ENCODE peak calls at places on chromosomes 16 and 17, in six cellular contexts. H, T, Z, K, G and L are unnamed samples.

GRCh38 chr16:5450435-5451104 is 353.0 kb upstream of the EEF2KMT start:
- DNase-seq in H (no peak), T (no peak), Z (no peak), K (no peak), G (no peak), L (no peak)

GRCh38 chr16:69522732-69523404 is 42.9 kb upstream of the NFAT5 start:
- DNase-seq in H (no peak), T (no peak), Z (no peak), K (no peak), G (no peak), L (no peak)

GRCh38 chr17:72587773-72588511 is 467.1 kb downstream of the SOX9 start:
- DNase-seq in H (peak), T (no peak), Z (no peak), K (no peak), G (no peak), L (no peak)

GRCh38 chr16:26491271-26491670 is 575.5 kb upstream of the C16orf82 start:
- DNase-seq in H (no peak), T (no peak), Z (no peak), K (no peak), G (no peak), L (no peak)

GRCh38 chr17:69967910-69968411 is 107.1 kb upstream of the KCNJ16 start:
- DNase-seq in H (no peak), T (no peak), Z (no peak), K (no peak), G (no peak), L (no peak)

GRCh38 chr16:58198022-58198683 is at the start of gene CSNK2A2:
- DNase-seq in H (peak), T (peak), Z (peak), K (peak), G (peak), L (peak)

GRCh38 chr16:80569440-80570105 is 28.8 kb downstream of the DYNLRB2 start:
- DNase-seq in H (peak), T (no peak), Z (peak), K (no peak), G (no peak), L (no peak)

GRCh38 chr16:86306046-86306644 is 204.2 kb upstream of the FOXF1 start:
- DNase-seq in H (no peak), T (no peak), Z (no peak), K (no peak), G (no peak), L (no peak)

GRCh38 chr17:76524598-76525512 is 12.7 kb downstream of the CYGB start:
- DNase-seq in H (peak), T (peak), Z (no peak), K (peak), G (peak), L (no peak)

GRCh38 chr17:75897076-75898019 is 597 bp upstream of the TRIM65 start:
- DNase-seq in H (no peak), T (no peak), Z (no peak), K (no peak), G (no peak), L (no peak)

GRCh38 chr16:88988980-88989791 is 12.2 kb upstream of the CBFA2T3 start:
- DNase-seq in H (no peak), T (no peak), Z (no peak), K (no peak), G (no peak), L (no peak)

GRCh38 chr16:47565454-47565853 is 104.3 kb downstream of the PHKB start:
- DNase-seq in H (peak), T (no peak), Z (no peak), K (peak), G (peak), L (no peak)

GRCh38 chr16:31186176-31186575 is 6.2 kb downstream of the FUS start:
- DNase-seq in H (no peak), T (no peak), Z (no peak), K (no peak), G (no peak), L (no peak)

GRCh38 chr17:4939554-4939803 is 367 bp downstream of the SLC25A11 start:
- DNase-seq in H (no peak), T (no peak), Z (no peak), K (no peak), G (peak), L (peak)

GRCh38 chr17:79618383-79619067 is 7.7 kb upstream of the RBFOX3 start:
- DNase-seq in H (no peak), T (peak), Z (no peak), K (no peak), G (peak), L (no peak)

GRCh38 chr17:40028595-40028994 is 13.4 kb downstream of the CSF3 start:
- DNase-seq in H (no peak), T (no peak), Z (no peak), K (no peak), G (no peak), L (no peak)

GRCh38 chr17:68314916-68315535 is 23.7 kb downstream of the ARSG start:
- DNase-seq in H (peak), T (no peak), Z (no peak), K (peak), G (no peak), L (no peak)

GRCh38 chr17:47315451-47316266 is 8.1 kb upstream of the EFCAB13 start:
- DNase-seq in H (peak), T (no peak), Z (no peak), K (no peak), G (no peak), L (peak)

GRCh38 chr16:86383488-86384262 is 126.7 kb upstream of the FOXF1 start:
- DNase-seq in H (no peak), T (no peak), Z (no peak), K (no peak), G (no peak), L (no peak)

GRCh38 chr16:17470002-17470870 is 524 bp downstream of the XYLT1 start:
- DNase-seq in H (no peak), T (no peak), Z (peak), K (no peak), G (no peak), L (peak)

GRCh38 chr17:68122587-68122986 is 87.1 kb downstream of the KPNA2 start:
- DNase-seq in H (no peak), T (no peak), Z (no peak), K (no peak), G (no peak), L (no peak)

GRCh38 chr16:78987676-78988075 is 612.9 kb downstream of the MAF start:
- DNase-seq in H (no peak), T (no peak), Z (no peak), K (no peak), G (no peak), L (no peak)

GRCh38 chr16:24775455-24775854 is 46.0 kb downstream of the TNRC6A start:
- DNase-seq in H (peak), T (no peak), Z (no peak), K (peak), G (no peak), L (no peak)

GRCh38 chr16:81544261-81544660 is 99.7 kb downstream of the CMIP start:
- DNase-seq in H (no peak), T (no peak), Z (no peak), K (no peak), G (no peak), L (peak)

GRCh38 chr17:50589112-50589712 is 28.7 kb downstream of the CACNA1G start:
- DNase-seq in H (no peak), T (no peak), Z (no peak), K (no peak), G (no peak), L (no peak)

GRCh38 chr17:73566905-73567782 is 77.1 kb downstream of the SDK2 start:
- DNase-seq in H (no peak), T (no peak), Z (peak), K (no peak), G (no peak), L (no peak)

GRCh38 chr16:525520-526180 is 1.9 kb upstream of the CAPN15 start:
- DNase-seq in H (peak), T (no peak), Z (peak), K (no peak), G (no peak), L (no peak)

GRCh38 chr16:31695667-31696066 is 168.0 kb downstream of the AHSP start:
- DNase-seq in H (no peak), T (no peak), Z (peak), K (no peak), G (no peak), L (no peak)

GRCh38 chr16:67283039-67283825 is 3.9 kb downstream of the PLEKHG4 start:
- DNase-seq in H (peak), T (no peak), Z (no peak), K (no peak), G (no peak), L (no peak)

GRCh38 chr16:67286441-67287235 is 7.3 kb downstream of the PLEKHG4 start:
- DNase-seq in H (no peak), T (no peak), Z (no peak), K (no peak), G (no peak), L (no peak)

GRCh38 chr16:67282447-67282805 is 3.1 kb downstream of the PLEKHG4 start:
- DNase-seq in H (no peak), T (no peak), Z (no peak), K (no peak), G (no peak), L (no peak)

GRCh38 chr16:67283826-67284555 is 4.7 kb downstream of the PLEKHG4 start:
- DNase-seq in H (no peak), T (no peak), Z (no peak), K (no peak), G (no peak), L (no peak)

DNA sequence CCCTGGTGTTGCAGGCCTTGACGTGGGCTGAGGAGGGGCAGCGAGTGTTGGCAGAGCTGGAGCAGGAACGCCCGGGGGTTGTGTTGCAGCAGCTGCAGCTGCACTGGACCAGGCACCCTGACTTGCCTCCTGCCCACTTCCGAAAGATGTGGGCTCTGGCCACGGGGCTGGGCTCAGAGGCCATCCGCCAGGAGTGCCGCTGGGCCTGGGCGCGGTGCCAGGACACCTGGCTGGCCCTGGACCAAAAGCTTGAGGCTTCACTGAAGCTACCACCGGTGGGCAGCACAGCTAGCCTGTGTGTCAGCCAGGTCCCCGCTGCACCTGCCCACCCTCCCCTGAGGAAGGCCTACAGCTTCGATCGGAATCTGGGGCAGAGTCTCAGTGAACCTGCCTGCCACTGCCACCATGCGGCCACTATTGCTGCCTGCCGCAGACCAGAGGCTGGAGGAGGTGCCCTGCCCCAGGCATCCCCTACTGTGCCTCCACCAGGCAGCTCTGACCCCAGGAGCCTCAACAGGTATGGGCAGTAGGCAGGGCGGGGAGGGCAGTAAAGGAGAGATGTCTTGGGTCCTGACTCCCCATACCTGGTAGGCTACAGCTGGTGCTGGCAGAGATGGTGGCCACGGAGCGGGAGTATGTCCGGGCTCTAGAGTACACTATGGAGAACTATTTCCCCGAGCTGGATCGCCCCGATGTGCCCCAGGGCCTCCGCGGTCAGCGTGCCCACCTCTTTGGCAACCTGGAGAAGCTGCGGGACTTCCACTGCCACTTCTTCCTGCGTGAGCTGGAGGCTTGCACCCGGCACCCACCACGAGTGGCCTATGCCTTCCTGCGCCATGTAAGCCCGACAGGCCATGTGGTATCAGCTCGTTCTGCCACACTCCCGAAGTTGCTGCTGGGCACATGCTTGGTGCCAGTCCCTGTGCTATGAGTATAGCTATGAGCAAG is 5.6 kb downstream of the PLEKHG4 start:
- DNase-seq in H (peak), T (peak), Z (no peak), K (peak), G (no peak), L (peak)
- TF ChIP-seq CTCF in H (peak), T (peak), Z (no peak), K (no peak), G (peak), L (no peak)

GRCh38 chr17:41486809-41487530 is 2.7 kb downstream of the KRT36 start:
- DNase-seq in H (no peak), T (no peak), Z (no peak), K (peak), G (no peak), L (peak)
- TF ChIP-seq CTCF in H (peak), T (no peak), Z (no peak), K (no peak), G (peak), L (peak)

GRCh38 chr17:82384051-82384729 is 12.6 kb downstream of the UTS2R start:
- DNase-seq in H (no peak), T (no peak), Z (no peak), K (no peak), G (no peak), L (no peak)

GRCh38 chr17:82386256-82386831 is 14.8 kb downstream of the UTS2R start:
- DNase-seq in H (no peak), T (no peak), Z (no peak), K (no peak), G (peak), L (no peak)

GRCh38 chr17:82385559-82386255 is 14.1 kb downstream of the UTS2R start:
- DNase-seq in H (no peak), T (no peak), Z (no peak), K (no peak), G (peak), L (no peak)

GRCh38 chr17:82383411-82383810 is 11.8 kb downstream of the UTS2R start:
- DNase-seq in H (no peak), T (no peak), Z (no peak), K (no peak), G (no peak), L (no peak)

DNA sequence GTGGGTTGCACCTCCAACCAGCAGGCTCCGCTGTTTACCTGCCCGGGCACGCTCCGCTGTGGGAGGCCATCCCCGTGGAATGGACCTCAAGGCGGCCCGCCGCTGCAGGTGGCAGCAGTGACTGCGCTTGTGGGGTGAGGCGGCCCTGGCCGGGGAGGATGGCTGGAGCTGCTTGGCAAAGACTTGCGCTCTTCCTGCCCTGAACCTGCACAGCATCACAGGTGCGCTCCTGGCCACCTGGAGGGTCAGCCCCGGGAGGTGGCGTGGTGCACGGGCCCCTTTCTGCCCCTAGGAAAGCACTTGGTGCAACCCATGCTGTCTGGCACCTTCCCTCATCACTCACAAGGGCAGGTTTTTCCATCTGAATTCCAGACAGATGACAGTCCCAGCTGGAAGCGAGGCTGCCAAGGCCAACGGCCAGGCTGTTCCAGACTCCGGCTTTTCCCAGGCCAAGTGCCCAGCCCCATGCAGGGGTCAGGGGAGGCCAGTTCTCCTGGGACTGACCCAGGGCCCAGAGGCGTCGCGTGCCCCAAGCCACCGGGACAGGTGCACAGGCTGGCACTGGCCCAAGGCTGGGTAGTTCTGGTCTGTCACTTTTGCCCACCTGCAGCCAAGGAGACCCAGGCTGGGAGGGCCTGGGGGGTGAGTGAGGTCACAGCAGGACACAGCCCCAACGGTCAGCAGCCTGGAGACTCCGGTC is 13.3 kb downstream of the UTS2R start:
- DNase-seq in H (peak), T (peak), Z (no peak), K (peak), G (peak), L (no peak)
- TF ChIP-seq CTCF in H (peak), T (no peak), Z (no peak), K (no peak), G (no peak), L (no peak)

GRCh38 chr17:19578545-19578944 is 44.9 kb downstream of the SLC47A1 start:
- DNase-seq in H (no peak), T (no peak), Z (no peak), K (no peak), G (no peak), L (no peak)
- TF ChIP-seq CTCF in H (no peak), T (no peak), Z (no peak), K (no peak), G (no peak), L (no peak)